ENCODE peak calls at places on chromosomes 12 and 14, in seven cellular contexts. W is breast epithelium, D is WERI-Rb-1, A is A549, V is mucosa of descending colon, F is choroid plexus epithelial cell, Q is brain microvascular endothelial cell. N is an unnamed sample.
A peak's percentile ranks its signal among the peaks of the same experiment; 100 is the strongest.

GRCh38 chr14:68359862-68360552 is 432.9 kb downstream of the ZFP36L1 start:
- DNase-seq in V (peak; percentile 87), Q (no peak), F (peak; percentile 25), W (no peak), D (no peak), A (peak; percentile 78), N (no peak)

GRCh38 chr12:119069029-119069731 is 87.8 kb downstream of the SRRM4 start:
- DNase-seq in W (no peak), D (no peak), F (no peak), V (no peak), Q (no peak), A (no peak), N (no peak)

GRCh38 chr14:72599579-72600470 is 294.1 kb downstream of the DPF3 start:
- DNase-seq in A (no peak), V (no peak), D (no peak), W (no peak), Q (no peak), F (no peak), N (no peak)

GRCh38 chr14:100694579-100695422 is 31.9 kb upstream of the DLK1 start:
- DNase-seq in D (no peak), W (no peak), Q (no peak), V (no peak), A (no peak), F (no peak), N (no peak)

GRCh38 chr12:78210894-78211302 is 380.2 kb downstream of the NAV3 start:
- DNase-seq in D (no peak), W (no peak), F (peak; percentile 91), V (no peak), A (peak; percentile 25), Q (peak; percentile 57), N (peak; percentile 86)

GRCh38 chr12:61250303-61250702 is 1009.9 kb upstream of the USP15 start:
- DNase-seq in A (no peak), V (no peak), Q (peak; percentile 15), D (no peak), F (no peak), W (no peak), N (no peak)

GRCh38 chr12:86379337-86379736 is 123.1 kb upstream of the MGAT4C start:
- DNase-seq in D (no peak), W (no peak), A (no peak), F (no peak), Q (no peak), V (no peak), N (no peak)

GRCh38 chr14:64914237-64914971 is at the start of gene CHURC1:
- DNase-seq in D (peak; percentile 99), W (peak; percentile 99), V (peak; percentile 100), F (peak; percentile 98), A (peak; percentile 99), Q (peak; percentile 97), N (peak; percentile 97)

GRCh38 chr14:57403521-57403864 is 13.1 kb downstream of the NAA30 start:
- DNase-seq in D (no peak), F (no peak), V (no peak), A (no peak), Q (no peak), W (no peak), N (no peak)

GRCh38 chr12:110689601-110690430 is 901 bp upstream of the HVCN1 start:
- DNase-seq in D (peak; percentile 72), F (peak; percentile 42), Q (no peak), V (peak; percentile 36), W (no peak), A (no peak), N (peak; percentile 10)

GRCh38 chr12:110661337-110661972 is 27.5 kb downstream of the HVCN1 start:
- DNase-seq in F (no peak), A (no peak), D (no peak), V (peak; percentile 30), W (no peak), Q (no peak), N (no peak)

GRCh38 chr12:92034858-92035401 is 110.7 kb downstream of the BTG1 start:
- DNase-seq in Q (peak; percentile 56), A (peak; percentile 68), V (peak; percentile 72), F (peak; percentile 89), W (no peak), D (no peak), N (peak; percentile 92)

GRCh38 chr12:29505078-29505477 is 7.6 kb upstream of the OVCH1 start:
- DNase-seq in A (no peak), V (no peak), F (no peak), D (no peak), Q (no peak), W (no peak), N (no peak)

GRCh38 chr14:34014936-34015335 is 64.1 kb upstream of the EGLN3 start:
- DNase-seq in D (peak; percentile 48), V (no peak), Q (no peak), W (no peak), A (no peak), F (no peak), N (no peak)

GRCh38 chr14:95440951-95441350 is 75.5 kb downstream of the SYNE3 start:
- DNase-seq in A (no peak), F (peak; percentile 65), W (no peak), V (no peak), D (no peak), Q (peak; percentile 46), N (peak; percentile 79)

GRCh38 chr12:2266666-2267623 is 214.2 kb downstream of the CACNA1C start:
- DNase-seq in V (peak; percentile 59), Q (no peak), A (no peak), F (no peak), W (peak; percentile 25), D (no peak), N (peak; percentile 45)

GRCh38 chr12:115437061-115437567 is 753.1 kb upstream of the TBX3 start:
- DNase-seq in Q (no peak), V (peak; percentile 20), W (no peak), A (no peak), F (no peak), D (no peak), N (no peak)

GRCh38 chr12:117513353-117513752 is 151.9 kb upstream of the NOS1 start:
- DNase-seq in W (no peak), D (no peak), A (no peak), V (no peak), F (no peak), Q (no peak), N (no peak)

GRCh38 chr14:105281354-105282097 is 19.3 kb downstream of the BRF1 start:
- DNase-seq in W (no peak), A (peak; percentile 76), Q (peak; percentile 40), D (no peak), F (peak; percentile 88), V (peak; percentile 54), N (peak; percentile 85)

GRCh38 chr12:73321319-73321718 is 1049.1 kb downstream of the TRHDE start:
- DNase-seq in W (no peak), Q (no peak), A (no peak), V (no peak), D (no peak), F (no peak), N (no peak)

GRCh38 chr12:111404362-111405148 is 1.2 kb upstream of the SH2B3 start:
- DNase-seq in V (peak; percentile 55), Q (no peak), A (no peak), W (no peak), D (no peak), F (peak; percentile 67), N (no peak)

GRCh38 chr12:104182144-104182543 is 33.4 kb upstream of the TXNRD1 start:
- DNase-seq in D (no peak), Q (peak; percentile 82), F (peak; percentile 98), V (peak; percentile 35), A (peak; percentile 76), W (no peak), N (peak; percentile 90)

DNA sequence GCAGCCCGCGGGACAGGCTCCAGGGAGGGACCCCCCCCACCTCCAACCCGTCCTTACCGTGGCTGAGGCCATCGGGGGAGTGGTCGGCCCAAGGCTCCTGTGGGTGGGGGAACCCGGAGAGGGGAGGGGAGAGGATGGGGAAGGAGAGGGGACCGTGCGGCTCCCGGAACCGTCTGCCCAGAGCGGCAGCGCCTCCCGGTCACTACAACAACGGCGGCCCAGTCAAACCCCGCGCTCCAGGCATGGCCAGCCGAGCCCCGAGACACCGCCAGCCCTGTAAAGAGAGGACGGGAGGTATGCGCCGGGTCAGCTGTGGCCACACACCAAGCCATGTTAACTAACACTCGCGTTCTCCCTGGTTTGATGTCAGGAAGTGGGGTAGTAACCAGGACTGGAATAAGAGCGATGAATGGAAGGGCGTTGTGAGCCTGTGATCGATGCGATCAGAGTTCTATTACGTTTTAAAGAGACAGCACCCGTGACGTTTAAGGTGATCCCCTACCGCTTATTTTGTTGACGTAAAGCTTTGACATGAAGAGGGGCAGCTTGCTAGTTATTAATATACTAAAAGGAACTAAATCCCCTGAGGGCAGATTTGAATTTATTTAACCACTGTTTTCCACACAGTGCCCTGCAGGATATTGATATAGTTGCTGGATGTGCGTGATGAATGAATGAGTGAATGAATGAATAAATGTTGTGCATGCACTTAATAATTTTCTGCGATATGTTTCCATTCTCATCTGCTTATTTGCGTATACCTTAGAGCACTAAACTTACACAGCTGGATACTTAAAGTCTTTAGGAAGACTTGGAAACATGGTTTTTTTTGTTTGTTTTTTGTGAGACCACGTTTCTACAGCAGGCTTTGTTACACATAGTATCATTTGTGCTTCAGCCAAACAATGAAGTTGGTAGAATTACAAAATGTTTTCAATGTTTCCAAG is at the start of gene POC1B:
- DNase-seq in W (peak; percentile 61), F (peak; percentile 80), Q (peak; percentile 84), A (peak; percentile 85), D (peak; percentile 90), V (peak; percentile 83), N (peak; percentile 86)
- TF ChIP-seq CTCF in W (no peak), F (no peak), Q (no peak), A (no peak), D (no peak), V (no peak), N (no peak)

GRCh38 chr14:91272341-91273272 is 28.1 kb upstream of the GPR68 start:
- DNase-seq in F (no peak), D (no peak), Q (no peak), V (no peak), A (no peak), W (no peak), N (no peak)
- H3K4me3 ChIP-seq in F (no peak overlapping the region), D (no peak overlapping the region), Q (no peak overlapping the region), V (no peak overlapping the region), A (no peak overlapping the region), W (no peak overlapping the region), N (no peak overlapping the region)

DNA sequence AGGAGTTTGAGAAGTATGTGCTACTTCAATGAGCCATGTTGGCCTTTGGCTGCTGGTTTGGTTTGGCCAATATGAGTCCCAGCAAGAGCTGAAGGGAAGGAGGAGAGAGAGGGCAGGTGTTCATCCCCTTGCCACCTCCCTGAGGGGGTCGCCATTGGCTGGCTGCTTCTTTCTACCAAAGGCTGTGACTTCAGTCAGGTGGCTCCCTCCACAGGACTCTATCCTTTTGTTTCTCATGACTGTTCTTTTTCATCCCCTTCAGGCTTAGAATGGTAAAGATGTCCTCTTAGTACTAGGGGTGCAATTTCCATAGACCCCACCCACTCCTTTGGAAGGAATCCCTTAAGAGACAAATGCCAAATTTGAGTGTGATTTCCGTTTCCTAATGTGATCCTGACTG is 31.2 kb upstream of the OTOGL start:
- DNase-seq in A (peak; percentile 6), V (no peak), F (no peak), W (no peak), D (peak; percentile 17), Q (no peak), N (no peak)
- TF ChIP-seq CTCF in A (no peak), V (no peak), F (no peak), W (no peak), D (peak; percentile 27), Q (no peak), N (no peak)

DNA sequence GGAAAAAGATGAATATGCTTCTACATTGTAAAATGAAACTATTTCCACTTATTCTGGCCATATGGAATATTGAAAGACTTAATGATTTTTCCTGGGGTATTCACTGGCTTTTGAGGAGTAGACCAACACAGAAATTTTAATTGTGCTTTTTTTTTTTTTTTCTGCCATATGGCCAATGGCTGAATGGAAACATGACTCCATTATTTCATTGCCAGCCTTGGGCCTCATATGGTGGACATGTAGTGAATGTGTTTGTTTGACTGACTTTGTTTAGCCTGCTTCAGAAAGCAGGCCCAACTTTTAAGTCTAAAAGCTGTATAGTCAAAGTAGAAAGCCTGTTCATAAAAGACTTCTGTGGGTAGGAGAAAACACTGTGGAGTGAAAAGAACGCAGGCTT is 2.4 kb downstream of the GNG2 start:
- DNase-seq in W (no peak), Q (no peak), V (no peak), D (no peak), A (no peak), F (no peak), N (peak; percentile 32)
- H3K4me3 ChIP-seq in W (peak overlapping the region; percentile 50), Q (no peak overlapping the region), V (no peak overlapping the region), D (no peak overlapping the region), A (no peak overlapping the region), F (no peak overlapping the region), N (peak overlapping the region; percentile 87)

N was measured in foreskin fibroblast.